ENCODE peak calls at places on chromosomes 6 and 20, in seven cellular contexts. U, P, Z, C, J, X and V are unnamed samples.

GRCh38 chr20:58870293-58871014 is 17.9 kb downstream of the GNAS start:
- DNase-seq in U (peak; percentile 33), P (peak; percentile 82), Z (peak; percentile 78), C (peak; percentile 81), J (peak; percentile 81), X (peak; percentile 75), V (no peak)

GRCh38 chr6:131210469-131210868 is 75.2 kb downstream of the AKAP7 start:
- DNase-seq in U (no peak), P (no peak), Z (no peak), C (no peak), J (no peak), X (no peak), V (no peak)

GRCh38 chr6:141744971-141745370 is 387.8 kb upstream of the GJE1 start:
- DNase-seq in U (no peak), P (no peak), Z (no peak), C (no peak), J (no peak), X (no peak), V (no peak)

GRCh38 chr6:162671580-162672165 is 55.9 kb downstream of the PRKN start:
- DNase-seq in U (no peak), P (no peak), Z (no peak), C (no peak), J (no peak), X (no peak), V (no peak)

GRCh38 chr6:154302111-154302752 is 54.4 kb downstream of the IPCEF1 start:
- DNase-seq in U (no peak), P (no peak), Z (no peak), C (no peak), J (no peak), X (peak; percentile 26), V (no peak)

GRCh38 chr20:45016089-45016641 is 49.9 kb downstream of the STK4 start:
- DNase-seq in U (no peak), P (no peak), Z (no peak), C (no peak), J (no peak), X (no peak), V (no peak)

GRCh38 chr6:4693158-4693557 is 83.0 kb upstream of the CDYL start:
- DNase-seq in U (no peak), P (no peak), Z (no peak), C (no peak), J (no peak), X (no peak), V (no peak)

GRCh38 chr20:51211191-51211590 is 188.3 kb upstream of the KCNG1 start:
- DNase-seq in U (no peak), P (no peak), Z (no peak), C (no peak), J (no peak), X (peak; percentile 33), V (no peak)

GRCh38 chr6:104473021-104473429 is 386.7 kb downstream of the HACE1 start:
- DNase-seq in U (no peak), P (no peak), Z (no peak), C (peak; percentile 36), J (no peak), X (no peak), V (no peak)

GRCh38 chr6:166770216-166771116 is 143.4 kb upstream of the RPS6KA2 start:
- DNase-seq in U (no peak), P (no peak), Z (no peak), C (no peak), J (no peak), X (no peak), V (no peak)

GRCh38 chr6:3966426-3966825 is 112.5 kb downstream of the FAM217A start:
- DNase-seq in U (no peak), P (no peak), Z (no peak), C (no peak), J (no peak), X (no peak), V (no peak)

GRCh38 chr20:35768731-35769664 is 2.8 kb upstream of the PHF20 start:
- DNase-seq in U (no peak), P (no peak), Z (peak; percentile 55), C (peak; percentile 92), J (peak; percentile 99), X (peak; percentile 87), V (peak; percentile 87)

GRCh38 chr20:38604873-38605303 is 3.3 kb downstream of the ARHGAP40 start:
- DNase-seq in U (no peak), P (peak; percentile 70), Z (no peak), C (peak; percentile 35), J (no peak), X (no peak), V (no peak)

GRCh38 chr20:38222231-38222922 is 38.2 kb downstream of the KIAA1755 start:
- DNase-seq in U (peak; percentile 5), P (peak; percentile 85), Z (peak; percentile 85), C (peak; percentile 88), J (peak; percentile 78), X (peak; percentile 65), V (peak; percentile 31)

GRCh38 chr6:101513181-101513580 is 119.7 kb downstream of the GRIK2 start:
- DNase-seq in U (no peak), P (no peak), Z (no peak), C (no peak), J (no peak), X (no peak), V (no peak)

GRCh38 chr6:145025488-145025887 is 709.8 kb downstream of the EPM2A start:
- DNase-seq in U (no peak), P (no peak), Z (no peak), C (no peak), J (no peak), X (no peak), V (no peak)

GRCh38 chr20:39195495-39196129 is 233.5 kb downstream of the DHX35 start:
- DNase-seq in U (no peak), P (no peak), Z (peak; percentile 17), C (peak; percentile 59), J (no peak), X (no peak), V (no peak)

GRCh38 chr6:42550277-42550676 is 13.6 kb upstream of the UBR2 start:
- DNase-seq in U (no peak), P (no peak), Z (no peak), C (no peak), J (no peak), X (no peak), V (no peak)

GRCh38 chr6:136226027-136226673 is 24.0 kb downstream of the MTFR2 start:
- DNase-seq in U (peak; percentile 25), P (peak; percentile 29), Z (peak; percentile 65), C (peak; percentile 75), J (peak; percentile 52), X (peak; percentile 60), V (no peak)

GRCh38 chr6:170462366-170463020 is 90.6 kb downstream of the PSMB1 start:
- DNase-seq in U (no peak), P (no peak), Z (no peak), C (no peak), J (no peak), X (no peak), V (no peak)

GRCh38 chr6:127956260-127956888 is 55.5 kb upstream of the THEMIS start:
- DNase-seq in U (no peak), P (no peak), Z (no peak), C (no peak), J (no peak), X (no peak), V (no peak)

GRCh38 chr6:168050225-168050796 is 28.7 kb downstream of the FRMD1 start:
- DNase-seq in U (no peak), P (no peak), Z (no peak), C (no peak), J (no peak), X (no peak), V (no peak)

GRCh38 chr6:162907876-162908481 is 180.2 kb downstream of the PACRG start:
- DNase-seq in U (no peak), P (no peak), Z (no peak), C (no peak), J (no peak), X (no peak), V (no peak)

GRCh38 chr20:9031951-9032350 is 36.9 kb upstream of the PLCB4 start:
- DNase-seq in U (no peak), P (no peak), Z (no peak), C (no peak), J (no peak), X (no peak), V (no peak)

GRCh38 chr20:4171538-4172116 is 156.3 kb upstream of the RNF24 start:
- DNase-seq in U (no peak), P (peak; percentile 90), Z (no peak), C (no peak), J (no peak), X (no peak), V (no peak)

GRCh38 chr20:43507150-43508080 is at the start of gene L3MBTL1:
- DNase-seq in U (no peak), P (peak; percentile 92), Z (peak; percentile 40), C (peak; percentile 97), J (peak; percentile 56), X (peak; percentile 62), V (no peak)

GRCh38 chr6:133390168-133390567 is 149.0 kb downstream of the EYA4 start:
- DNase-seq in U (no peak), P (no peak), Z (no peak), C (no peak), J (no peak), X (no peak), V (no peak)